ENCODE peak calls at places on chromosomes 7 and 10, in seven cellular contexts. F is stomach, X is AG10803, K is Peyer's patch, L is AG04450, I is H9, M is fibroblast of villous mesenchyme. S is an unnamed sample.

GRCh38 chr10:62054825-62055224 is 153.3 kb downstream of the ARID5B start:
- DNase-seq in F (no peak), K (no peak), M (no peak), I (no peak), L (no peak), X (no peak), S (no peak)

GRCh38 chr10:60883187-60883586 is 60.8 kb downstream of the RHOBTB1 start:
- DNase-seq in I (no peak), K (no peak), X (no peak), F (peak), L (no peak), M (peak), S (no peak)

GRCh38 chr10:845526-845925 is 86.0 kb downstream of the LARP4B start:
- DNase-seq in I (no peak), K (no peak), L (no peak), X (no peak), F (no peak), M (peak), S (no peak)

GRCh38 chr7:80643336-80643925 is 5.0 kb downstream of the CD36 start:
- DNase-seq in M (peak), X (no peak), I (no peak), L (no peak), K (no peak), F (no peak), S (no peak)

GRCh38 chr10:62860946-62861345 is 44.8 kb upstream of the EGR2 start:
- DNase-seq in K (no peak), F (no peak), L (no peak), X (no peak), M (no peak), I (no peak), S (peak)

GRCh38 chr7:131633342-131633843 is 77.0 kb upstream of the PODXL start:
- DNase-seq in F (no peak), X (peak), L (no peak), I (no peak), K (no peak), M (peak), S (no peak)

GRCh38 chr7:157703534-157704195 is 366.9 kb downstream of the DNAJB6 start:
- DNase-seq in L (no peak), F (peak), X (no peak), K (no peak), I (no peak), M (no peak), S (no peak)

GRCh38 chr10:132942740-132943554 is 577 bp upstream of the CFAP46 start:
- DNase-seq in X (no peak), M (no peak), L (no peak), I (no peak), F (no peak), K (no peak), S (no peak)

GRCh38 chr10:122113161-122113944 is 124.4 kb downstream of the TACC2 start:
- DNase-seq in M (peak), X (peak), L (peak), K (no peak), F (peak), I (peak), S (peak)

GRCh38 chr7:92808635-92809034 is 27.7 kb downstream of the CDK6 start:
- DNase-seq in I (no peak), F (no peak), X (no peak), M (peak), K (no peak), L (no peak), S (no peak)

GRCh38 chr10:12719365-12719764 is 282.1 kb downstream of the CCDC3 start:
- DNase-seq in X (no peak), F (no peak), L (no peak), I (no peak), K (no peak), M (peak), S (no peak)

GRCh38 chr7:141027043-141027442 is 12.3 kb upstream of the MRPS33 start:
- DNase-seq in M (no peak), L (no peak), X (no peak), I (peak), K (no peak), F (no peak), S (no peak)

GRCh38 chr7:141024668-141025067 is 9.9 kb upstream of the MRPS33 start:
- DNase-seq in F (no peak), M (no peak), I (no peak), K (no peak), X (no peak), L (no peak), S (no peak)

GRCh38 chr7:141023305-141023704 is 8.6 kb upstream of the MRPS33 start:
- DNase-seq in L (no peak), K (no peak), I (no peak), M (no peak), F (no peak), X (no peak), S (no peak)

DNA sequence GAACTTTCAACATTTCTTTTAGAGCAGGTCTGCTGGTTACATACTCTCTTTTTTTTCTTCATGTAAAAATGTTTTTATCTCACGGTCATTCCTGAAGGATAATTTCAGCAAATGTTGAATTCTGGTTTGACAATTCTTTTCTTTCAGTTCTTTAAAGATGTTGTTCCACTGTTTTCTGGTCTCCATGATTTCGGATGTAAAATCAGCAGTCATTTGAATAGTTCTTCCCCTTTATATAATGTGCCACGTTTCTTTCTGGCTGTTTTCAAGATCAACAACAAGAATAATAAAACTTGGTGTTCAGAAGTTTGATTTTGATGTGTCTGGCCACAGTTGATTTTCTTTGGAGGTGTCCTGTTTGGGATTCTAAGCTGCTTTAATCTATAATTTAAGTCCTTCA is 14.0 kb upstream of the MRPS33 start:
- DNase-seq in K (no peak), M (no peak), L (no peak), F (no peak), I (no peak), X (no peak), S (no peak)
- TF ChIP-seq CTCF in K (no peak), M (no peak), L (no peak), F (no peak), I (no peak), X (no peak), S (no peak)

GRCh38 chr7:99876491-99876890 is 342 bp downstream of the OR2AE1 start:
- DNase-seq in I (no peak), F (no peak), L (no peak), M (no peak), K (no peak), X (no peak), S (no peak)
- TF ChIP-seq CTCF in I (no peak), F (no peak), L (no peak), M (no peak), K (no peak), X (no peak), S (no peak)

GRCh38 chr7:121609208-121609607 is 213.1 kb upstream of the FAM3C start:
- DNase-seq in I (no peak), F (no peak), K (no peak), L (no peak), X (no peak), M (no peak), S (no peak)

GRCh38 chr7:121604627-121605296 is 208.7 kb upstream of the FAM3C start:
- DNase-seq in X (no peak), F (no peak), L (no peak), K (no peak), I (no peak), M (peak), S (no peak)

GRCh38 chr7:121608785-121609184 is 212.7 kb upstream of the FAM3C start:
- DNase-seq in L (no peak), F (no peak), M (no peak), I (no peak), K (no peak), X (no peak), S (no peak)

GRCh38 chr7:121603886-121604285 is 207.8 kb upstream of the FAM3C start:
- DNase-seq in K (no peak), I (no peak), F (no peak), M (no peak), L (no peak), X (no peak), S (no peak)

GRCh38 chr7:121605297-121605640 is 209.2 kb upstream of the FAM3C start:
- DNase-seq in M (peak), K (no peak), I (no peak), X (no peak), F (no peak), L (no peak), S (no peak)
- TF ChIP-seq CTCF in M (peak), K (peak), I (no peak), X (peak), F (peak), L (peak), S (no peak)

DNA sequence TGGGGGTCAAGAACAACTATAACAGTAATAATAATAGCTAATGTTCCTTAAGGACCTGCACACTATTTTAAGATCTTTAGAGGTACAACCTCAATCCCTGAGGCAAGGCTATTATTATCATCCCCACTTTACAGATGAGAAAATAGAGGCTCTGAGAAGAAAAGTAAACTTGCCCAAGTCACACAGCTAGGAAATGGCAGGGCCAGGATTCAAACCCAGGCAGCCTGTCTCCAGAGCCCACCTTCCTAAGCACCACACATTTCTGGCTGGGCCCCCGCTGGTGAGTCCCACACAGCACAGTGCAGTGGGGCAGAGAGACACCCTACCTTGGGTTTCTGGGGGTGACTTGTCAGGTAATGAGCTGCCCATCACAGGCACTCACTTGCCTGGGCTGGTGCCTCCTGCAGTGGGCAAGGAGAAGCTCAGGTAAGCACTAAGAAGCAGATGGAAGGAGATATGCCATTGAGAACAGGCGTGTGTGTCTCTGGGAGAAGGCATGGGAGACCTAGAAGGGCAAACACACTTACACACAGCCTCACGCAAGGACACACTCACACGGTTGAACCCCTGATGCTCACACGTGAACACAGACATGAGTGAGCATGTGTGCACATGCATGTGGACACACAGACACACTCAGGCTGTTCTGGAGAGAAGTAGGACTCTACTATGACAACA is 104.4 kb upstream of the ZMIZ1 start:
- DNase-seq in L (no peak), X (no peak), M (no peak), K (no peak), F (no peak), I (no peak), S (no peak)
- TF ChIP-seq CTCF in L (no peak), X (no peak), M (no peak), K (no peak), F (no peak), I (no peak), S (no peak)